ENCODE peak calls at places on chromosomes 5 and 9, in ten cellular contexts. One of them, this sample, is unnamed.

GRCh38 chr5:143635888-143636287 is 176.1 kb upstream of the HMHB1 start:
- DNase-seq in IMR-90: no peak
- DNase-seq in upper lobe of right lung: no peak
- DNase-seq in progenitor cell of endocrine pancreas: no peak
- DNase-seq in SK-N-SH: no peak
- DNase-seq in neural crest cell: no peak
- DNase-seq in lung: no peak
- DNase-seq in GM13977: no peak
- DNase-seq in adrenal gland: no peak
- DNase-seq in body of pancreas: no peak
- DNase-seq in this sample: no peak

GRCh38 chr9:131485728-131486381 is 16.9 kb upstream of the POMT1 start:
- DNase-seq in IMR-90: no peak
- DNase-seq in upper lobe of right lung: no peak
- DNase-seq in progenitor cell of endocrine pancreas: no peak
- DNase-seq in SK-N-SH: no peak
- DNase-seq in neural crest cell: no peak
- DNase-seq in lung: no peak
- DNase-seq in GM13977: no peak
- DNase-seq in adrenal gland: no peak
- DNase-seq in body of pancreas: no peak
- DNase-seq in this sample: no peak

GRCh38 chr5:154220625-154221024 is 30.1 kb downstream of the GALNT10 start:
- DNase-seq in IMR-90: peak
- DNase-seq in upper lobe of right lung: no peak
- DNase-seq in progenitor cell of endocrine pancreas: no peak
- DNase-seq in SK-N-SH: no peak
- DNase-seq in neural crest cell: no peak
- DNase-seq in lung: no peak
- DNase-seq in GM13977: no peak
- DNase-seq in adrenal gland: peak
- DNase-seq in body of pancreas: no peak
- DNase-seq in this sample: no peak

GRCh38 chr9:131734781-131735180 is 5.1 kb downstream of the RAPGEF1 start:
- DNase-seq in IMR-90: no peak
- DNase-seq in upper lobe of right lung: no peak
- DNase-seq in progenitor cell of endocrine pancreas: no peak
- DNase-seq in SK-N-SH: no peak
- DNase-seq in neural crest cell: no peak
- DNase-seq in lung: no peak
- DNase-seq in GM13977: no peak
- DNase-seq in adrenal gland: no peak
- DNase-seq in body of pancreas: no peak
- DNase-seq in this sample: no peak

GRCh38 chr9:22052376-22052945 is 43.4 kb upstream of the CDKN2B start:
- DNase-seq in IMR-90: peak
- DNase-seq in upper lobe of right lung: no peak
- DNase-seq in progenitor cell of endocrine pancreas: no peak
- DNase-seq in SK-N-SH: no peak
- DNase-seq in neural crest cell: no peak
- DNase-seq in lung: no peak
- DNase-seq in GM13977: peak
- DNase-seq in adrenal gland: no peak
- DNase-seq in body of pancreas: no peak
- DNase-seq in this sample: no peak

GRCh38 chr5:78540335-78541057 is 108.1 kb downstream of the LHFPL2 start:
- DNase-seq in IMR-90: no peak
- DNase-seq in upper lobe of right lung: no peak
- DNase-seq in progenitor cell of endocrine pancreas: no peak
- DNase-seq in SK-N-SH: no peak
- DNase-seq in neural crest cell: peak
- DNase-seq in lung: no peak
- DNase-seq in GM13977: no peak
- DNase-seq in adrenal gland: no peak
- DNase-seq in body of pancreas: no peak
- DNase-seq in this sample: no peak

GRCh38 chr5:81397169-81397568 is 3.2 kb upstream of the ACOT12 start:
- DNase-seq in IMR-90: peak
- DNase-seq in upper lobe of right lung: no peak
- DNase-seq in progenitor cell of endocrine pancreas: no peak
- DNase-seq in SK-N-SH: peak
- DNase-seq in neural crest cell: no peak
- DNase-seq in lung: no peak
- DNase-seq in GM13977: no peak
- DNase-seq in adrenal gland: peak
- DNase-seq in body of pancreas: no peak
- DNase-seq in this sample: peak

GRCh38 chr5:140549237-140550144 is 2.0 kb downstream of the EIF4EBP3 start:
- DNase-seq in IMR-90: peak
- DNase-seq in upper lobe of right lung: no peak
- DNase-seq in progenitor cell of endocrine pancreas: no peak
- DNase-seq in SK-N-SH: peak
- DNase-seq in neural crest cell: no peak
- DNase-seq in lung: peak
- DNase-seq in GM13977: no peak
- DNase-seq in adrenal gland: peak
- DNase-seq in body of pancreas: peak
- DNase-seq in this sample: peak

GRCh38 chr5:10760033-10760975 is 730 bp downstream of the DAP start:
- DNase-seq in IMR-90: peak
- DNase-seq in upper lobe of right lung: peak
- DNase-seq in progenitor cell of endocrine pancreas: no peak
- DNase-seq in SK-N-SH: peak
- DNase-seq in neural crest cell: peak
- DNase-seq in lung: peak
- DNase-seq in GM13977: peak
- DNase-seq in adrenal gland: peak
- DNase-seq in body of pancreas: peak
- DNase-seq in this sample: peak

GRCh38 chr5:108528655-108529054 is 146.8 kb upstream of the FBXL17 start:
- DNase-seq in IMR-90: no peak
- DNase-seq in upper lobe of right lung: no peak
- DNase-seq in progenitor cell of endocrine pancreas: no peak
- DNase-seq in SK-N-SH: no peak
- DNase-seq in neural crest cell: no peak
- DNase-seq in lung: no peak
- DNase-seq in GM13977: no peak
- DNase-seq in adrenal gland: no peak
- DNase-seq in body of pancreas: no peak
- DNase-seq in this sample: no peak

GRCh38 chr9:133485531-133486260 is 6.8 kb upstream of the SLC2A6 start:
- DNase-seq in IMR-90: no peak
- DNase-seq in upper lobe of right lung: peak
- DNase-seq in progenitor cell of endocrine pancreas: no peak
- DNase-seq in SK-N-SH: no peak
- DNase-seq in neural crest cell: no peak
- DNase-seq in lung: no peak
- DNase-seq in GM13977: peak
- DNase-seq in adrenal gland: no peak
- DNase-seq in body of pancreas: no peak
- DNase-seq in this sample: no peak

GRCh38 chr9:137245450-137246421 is 4.6 kb downstream of the TUBB4B start:
- DNase-seq in IMR-90: no peak
- DNase-seq in upper lobe of right lung: no peak
- DNase-seq in progenitor cell of endocrine pancreas: no peak
- DNase-seq in SK-N-SH: no peak
- DNase-seq in neural crest cell: no peak
- DNase-seq in lung: no peak
- DNase-seq in GM13977: no peak
- DNase-seq in adrenal gland: no peak
- DNase-seq in body of pancreas: no peak
- DNase-seq in this sample: no peak

GRCh38 chr5:96855041-96855872 is 21.0 kb upstream of the ERAP2 start:
- DNase-seq in IMR-90: peak
- DNase-seq in upper lobe of right lung: no peak
- DNase-seq in progenitor cell of endocrine pancreas: no peak
- DNase-seq in SK-N-SH: no peak
- DNase-seq in neural crest cell: no peak
- DNase-seq in lung: no peak
- DNase-seq in GM13977: no peak
- DNase-seq in adrenal gland: no peak
- DNase-seq in body of pancreas: no peak
- DNase-seq in this sample: no peak

GRCh38 chr9:110626109-110626829 is 42.3 kb upstream of the MUSK start:
- DNase-seq in IMR-90: peak
- DNase-seq in upper lobe of right lung: no peak
- DNase-seq in progenitor cell of endocrine pancreas: no peak
- DNase-seq in SK-N-SH: no peak
- DNase-seq in neural crest cell: no peak
- DNase-seq in lung: no peak
- DNase-seq in GM13977: no peak
- DNase-seq in adrenal gland: no peak
- DNase-seq in body of pancreas: no peak
- DNase-seq in this sample: no peak

GRCh38 chr5:150763023-150763793 is 4.4 kb upstream of the DCTN4 start:
- DNase-seq in IMR-90: peak
- DNase-seq in upper lobe of right lung: no peak
- DNase-seq in progenitor cell of endocrine pancreas: no peak
- DNase-seq in SK-N-SH: peak
- DNase-seq in neural crest cell: no peak
- DNase-seq in lung: peak
- DNase-seq in GM13977: no peak
- DNase-seq in adrenal gland: peak
- DNase-seq in body of pancreas: no peak
- DNase-seq in this sample: peak

GRCh38 chr9:91546574-91546973 is 122.9 kb upstream of the NFIL3 start:
- DNase-seq in IMR-90: peak
- DNase-seq in upper lobe of right lung: no peak
- DNase-seq in progenitor cell of endocrine pancreas: no peak
- DNase-seq in SK-N-SH: no peak
- DNase-seq in neural crest cell: no peak
- DNase-seq in lung: no peak
- DNase-seq in GM13977: no peak
- DNase-seq in adrenal gland: no peak
- DNase-seq in body of pancreas: no peak
- DNase-seq in this sample: no peak

GRCh38 chr5:174412941-174413340 is 311.4 kb upstream of the MSX2 start:
- DNase-seq in IMR-90: no peak
- DNase-seq in upper lobe of right lung: no peak
- DNase-seq in progenitor cell of endocrine pancreas: no peak
- DNase-seq in SK-N-SH: no peak
- DNase-seq in neural crest cell: no peak
- DNase-seq in lung: no peak
- DNase-seq in GM13977: no peak
- DNase-seq in adrenal gland: no peak
- DNase-seq in body of pancreas: no peak
- DNase-seq in this sample: no peak

GRCh38 chr5:139658928-139659667 is 10.9 kb downstream of the CXXC5 start:
- DNase-seq in IMR-90: peak
- DNase-seq in upper lobe of right lung: peak
- DNase-seq in progenitor cell of endocrine pancreas: no peak
- DNase-seq in SK-N-SH: no peak
- DNase-seq in neural crest cell: no peak
- DNase-seq in lung: no peak
- DNase-seq in GM13977: no peak
- DNase-seq in adrenal gland: peak
- DNase-seq in body of pancreas: no peak
- DNase-seq in this sample: peak

DNA sequence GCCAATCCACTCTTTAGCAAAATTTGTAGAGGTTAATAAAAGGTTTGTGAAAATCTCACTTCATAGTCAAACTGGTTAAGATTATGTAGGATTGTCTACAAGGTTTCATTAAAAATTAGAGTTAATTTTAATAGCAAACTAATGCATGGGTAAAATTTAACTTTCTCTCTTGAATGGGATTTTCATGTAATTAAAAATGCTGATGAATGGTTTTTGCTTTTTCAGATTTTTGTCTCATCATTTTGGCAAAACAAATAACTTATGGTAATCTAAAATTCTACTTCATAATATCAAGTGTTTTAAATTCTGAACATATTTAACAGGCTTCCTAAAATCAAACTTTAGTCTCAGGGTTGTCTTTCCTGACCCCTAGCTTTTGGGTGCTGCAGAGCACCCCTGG is 113.8 kb upstream of the FAM174A start:
- DNase-seq in IMR-90: no peak
- DNase-seq in upper lobe of right lung: no peak
- DNase-seq in progenitor cell of endocrine pancreas: no peak
- DNase-seq in SK-N-SH: no peak
- DNase-seq in neural crest cell: no peak
- DNase-seq in lung: no peak
- DNase-seq in GM13977: no peak
- DNase-seq in adrenal gland: no peak
- DNase-seq in body of pancreas: no peak
- DNase-seq in this sample: no peak
- TF ChIP-seq CTCF in IMR-90: no peak
- TF ChIP-seq CTCF in upper lobe of right lung: no peak
- TF ChIP-seq CTCF in progenitor cell of endocrine pancreas: no peak
- TF ChIP-seq CTCF in SK-N-SH: no peak
- TF ChIP-seq CTCF in neural crest cell: no peak
- TF ChIP-seq CTCF in lung: no peak
- TF ChIP-seq CTCF in GM13977: no peak
- TF ChIP-seq CTCF in adrenal gland: no peak
- TF ChIP-seq CTCF in body of pancreas: no peak
- TF ChIP-seq CTCF in this sample: no peak

GRCh38 chr9:80175286-80175906 is 603.6 kb downstream of the TLE4 start:
- DNase-seq in IMR-90: peak
- DNase-seq in upper lobe of right lung: no peak
- DNase-seq in progenitor cell of endocrine pancreas: no peak
- DNase-seq in SK-N-SH: peak
- DNase-seq in neural crest cell: peak
- DNase-seq in lung: no peak
- DNase-seq in GM13977: no peak
- DNase-seq in adrenal gland: no peak
- DNase-seq in body of pancreas: no peak
- DNase-seq in this sample: peak
- TF ChIP-seq CTCF in IMR-90: peak
- TF ChIP-seq CTCF in upper lobe of right lung: peak
- TF ChIP-seq CTCF in progenitor cell of endocrine pancreas: peak
- TF ChIP-seq CTCF in SK-N-SH: peak
- TF ChIP-seq CTCF in neural crest cell: peak
- TF ChIP-seq CTCF in lung: peak
- TF ChIP-seq CTCF in GM13977: peak
- TF ChIP-seq CTCF in adrenal gland: peak
- TF ChIP-seq CTCF in body of pancreas: peak
- TF ChIP-seq CTCF in this sample: peak

DNA sequence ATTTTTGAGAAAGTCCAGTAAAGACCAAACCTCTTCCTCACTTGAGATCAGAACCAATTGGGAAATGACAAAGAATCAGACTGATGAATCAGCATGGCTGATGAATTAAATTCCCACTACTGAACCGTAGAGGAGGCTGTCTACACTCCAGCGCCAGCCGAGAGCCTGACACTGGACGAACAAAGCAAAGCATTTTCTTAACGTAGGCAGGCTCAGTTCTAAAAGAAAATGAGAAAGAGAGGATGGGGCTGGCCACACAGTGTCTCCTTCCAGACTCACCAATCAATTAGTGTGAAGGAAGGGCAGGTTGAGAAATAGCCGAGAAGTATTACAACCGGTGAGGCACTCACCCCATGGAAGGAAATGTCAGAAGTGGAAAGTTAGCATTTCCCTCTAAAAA is 49.4 kb downstream of the ITGA1 start:
- DNase-seq in IMR-90: peak
- DNase-seq in upper lobe of right lung: no peak
- DNase-seq in progenitor cell of endocrine pancreas: no peak
- DNase-seq in SK-N-SH: no peak
- DNase-seq in neural crest cell: peak
- DNase-seq in lung: no peak
- DNase-seq in GM13977: no peak
- DNase-seq in adrenal gland: no peak
- DNase-seq in body of pancreas: no peak
- DNase-seq in this sample: peak
- TF ChIP-seq CTCF in IMR-90: peak
- TF ChIP-seq CTCF in upper lobe of right lung: no peak
- TF ChIP-seq CTCF in progenitor cell of endocrine pancreas: no peak
- TF ChIP-seq CTCF in SK-N-SH: no peak
- TF ChIP-seq CTCF in neural crest cell: no peak
- TF ChIP-seq CTCF in lung: no peak
- TF ChIP-seq CTCF in GM13977: no peak
- TF ChIP-seq CTCF in adrenal gland: no peak
- TF ChIP-seq CTCF in body of pancreas: no peak
- TF ChIP-seq CTCF in this sample: no peak

GRCh38 chr9:124133752-124134151 is 122.2 kb downstream of the LHX2 start:
- DNase-seq in IMR-90: peak
- DNase-seq in upper lobe of right lung: peak
- DNase-seq in progenitor cell of endocrine pancreas: no peak
- DNase-seq in SK-N-SH: no peak
- DNase-seq in neural crest cell: peak
- DNase-seq in lung: no peak
- DNase-seq in GM13977: no peak
- DNase-seq in adrenal gland: peak
- DNase-seq in body of pancreas: peak
- DNase-seq in this sample: peak
- TF ChIP-seq CTCF in IMR-90: peak
- TF ChIP-seq CTCF in upper lobe of right lung: peak
- TF ChIP-seq CTCF in progenitor cell of endocrine pancreas: no peak
- TF ChIP-seq CTCF in SK-N-SH: no peak
- TF ChIP-seq CTCF in neural crest cell: no peak
- TF ChIP-seq CTCF in lung: peak
- TF ChIP-seq CTCF in GM13977: peak
- TF ChIP-seq CTCF in adrenal gland: no peak
- TF ChIP-seq CTCF in body of pancreas: no peak
- TF ChIP-seq CTCF in this sample: no peak